ENCODE peak calls at places on chromosomes 2 and 18, in five cellular contexts. G is IMR-90, P is Peyer's patch, Z is gastrocnemius medialis, R is SJCRH30. Q is an unnamed sample.
A peak's percentile ranks its signal among the peaks of the same experiment; 100 is the strongest.

GRCh38 chr2:7098816-7099215 is 181.6 kb downstream of the RNF144A start:
- DNase-seq in G (no peak), P (no peak), Z (no peak), R (no peak), Q (no peak)

GRCh38 chr2:146523218-146523617 is 1321.6 kb upstream of the ACVR2A start:
- DNase-seq in G (peak; percentile 9), P (no peak), Z (no peak), R (no peak), Q (no peak)

GRCh38 chr2:197908940-197909339 is 104.5 kb downstream of the PLCL1 start:
- DNase-seq in G (peak; percentile 92), P (no peak), Z (no peak), R (no peak), Q (no peak)

GRCh38 chr18:26657618-26658581 is 109.5 kb upstream of the KCTD1 start:
- DNase-seq in G (no peak), P (no peak), Z (no peak), R (no peak), Q (no peak)

GRCh38 chr2:189247276-189247675 is 67.7 kb upstream of the COL5A2 start:
- DNase-seq in G (no peak), P (no peak), Z (no peak), R (no peak), Q (no peak)

GRCh38 chr2:126889071-126889470 is 9.6 kb upstream of the TEX51 start:
- DNase-seq in G (no peak), P (peak; percentile 28), Z (no peak), R (no peak), Q (no peak)

GRCh38 chr2:38933653-38934052 is 44.0 kb downstream of the ARHGEF33 start:
- DNase-seq in G (peak; percentile 86), P (no peak), Z (no peak), R (no peak), Q (no peak)

GRCh38 chr2:98334439-98335078 is 11.7 kb upstream of the CNGA3 start:
- DNase-seq in G (peak; percentile 91), P (no peak), Z (no peak), R (no peak), Q (no peak)

GRCh38 chr2:9288233-9288632 is 81.6 kb downstream of the ASAP2 start:
- DNase-seq in G (peak; percentile 93), P (no peak), Z (no peak), R (peak; percentile 70), Q (no peak)

GRCh38 chr2:18435425-18436037 is 124.9 kb downstream of the RDH14 start:
- DNase-seq in G (peak; percentile 79), P (no peak), Z (no peak), R (peak; percentile 38), Q (no peak)

GRCh38 chr2:151363709-151364108 is 6.3 kb downstream of the TNFAIP6 start:
- DNase-seq in G (no peak), P (no peak), Z (peak; percentile 47), R (peak; percentile 4), Q (no peak)

GRCh38 chr2:161250864-161251436 is 57.3 kb upstream of the PSMD14 start:
- DNase-seq in G (peak; percentile 37), P (peak; percentile 53), Z (no peak), R (peak; percentile 27), Q (no peak)

GRCh38 chr2:209536363-209536762 is 112.5 kb downstream of the MAP2 start:
- DNase-seq in G (no peak), P (no peak), Z (no peak), R (no peak), Q (no peak)

GRCh38 chr2:29259221-29259620 is 144.0 kb downstream of the CLIP4 start:
- DNase-seq in G (peak; percentile 58), P (no peak), Z (no peak), R (no peak), Q (no peak)

GRCh38 chr2:186422226-186422625 is 63.8 kb upstream of the ZC3H15 start:
- DNase-seq in G (peak; percentile 96), P (no peak), Z (peak; percentile 85), R (no peak), Q (peak; percentile 59)

GRCh38 chr18:6069539-6069938 is 174.2 kb upstream of the TMEM200C start:
- DNase-seq in G (peak; percentile 4), P (no peak), Z (no peak), R (no peak), Q (no peak)

GRCh38 chr2:199467462-199467822 is 9.7 kb upstream of the SATB2 start:
- DNase-seq in G (no peak), P (no peak), Z (no peak), R (no peak), Q (no peak)

GRCh38 chr2:88622307-88622706 is 5.0 kb downstream of the EIF2AK3 start:
- DNase-seq in G (no peak), P (no peak), Z (no peak), R (no peak), Q (no peak)

GRCh38 chr2:60992985-60993392 is 24.5 kb upstream of the PEX13 start:
- DNase-seq in G (no peak), P (peak; percentile 73), Z (no peak), R (no peak), Q (no peak)

GRCh38 chr2:171149539-171149938 is 11.2 kb downstream of the TLK1 start:
- DNase-seq in G (no peak), P (no peak), Z (no peak), R (no peak), Q (no peak)

GRCh38 chr2:84870306-84870705 is 10.6 kb downstream of the TRABD2A start:
- DNase-seq in G (no peak), P (peak; percentile 58), Z (no peak), R (no peak), Q (no peak)

GRCh38 chr18:80197490-80197889 is 49.8 kb downstream of the PARD6G start:
- DNase-seq in G (peak; percentile 14), P (no peak), Z (no peak), R (no peak), Q (no peak)

GRCh38 chr2:146128216-146128615 is 1608.3 kb upstream of the ZEB2 start:
- DNase-seq in G (no peak), P (no peak), Z (no peak), R (no peak), Q (no peak)

GRCh38 chr2:100957971-100958653 is 44.0 kb upstream of the RPL31 start:
- DNase-seq in G (peak; percentile 84), P (no peak), Z (peak; percentile 79), R (no peak), Q (no peak)

GRCh38 chr18:45384137-45384998 is 230.9 kb upstream of the SLC14A2 start:
- DNase-seq in G (peak; percentile 35), P (peak; percentile 85), Z (peak; percentile 51), R (peak; percentile 61), Q (peak; percentile 62)

GRCh38 chr18:8830067-8831060 is 125.0 kb downstream of the MTCL1 start:
- DNase-seq in G (no peak), P (no peak), Z (no peak), R (no peak), Q (no peak)

GRCh38 chr2:46073540-46074018 is 223.6 kb upstream of the EPAS1 start:
- DNase-seq in G (peak; percentile 97), P (no peak), Z (no peak), R (peak; percentile 90), Q (no peak)

GRCh38 chr18:31931163-31931885 is 11.6 kb downstream of the TRAPPC8 start:
- DNase-seq in G (peak; percentile 26), P (no peak), Z (no peak), R (peak; percentile 9), Q (no peak)

GRCh38 chr2:221085376-221085900 is 486.7 kb downstream of the EPHA4 start:
- DNase-seq in G (peak; percentile 43), P (no peak), Z (no peak), R (no peak), Q (no peak)

GRCh38 chr2:188645982-188646381 is 328.2 kb upstream of the COL3A1 start:
- DNase-seq in G (peak; percentile 83), P (no peak), Z (no peak), R (peak; percentile 12), Q (no peak)

GRCh38 chr2:14632133-14632936 is at the start of gene LRATD1:
- DNase-seq in G (peak; percentile 55), P (peak; percentile 94), Z (peak; percentile 53), R (no peak), Q (peak; percentile 86)

GRCh38 chr2:159755788-159756187 is 42.2 kb downstream of the CD302 start:
- DNase-seq in G (peak; percentile 47), P (no peak), Z (no peak), R (no peak), Q (no peak)

GRCh38 chr2:200795044-200795443 is 16.7 kb upstream of the BZW1 start:
- DNase-seq in G (no peak), P (no peak), Z (peak; percentile 64), R (no peak), Q (no peak)

GRCh38 chr18:61039251-61039650 is 294.0 kb upstream of the CDH20 start:
- DNase-seq in G (no peak), P (no peak), Z (no peak), R (no peak), Q (no peak)

GRCh38 chr18:61031626-61032025 is 301.6 kb upstream of the CDH20 start:
- DNase-seq in G (no peak), P (no peak), Z (no peak), R (no peak), Q (no peak)

GRCh38 chr18:61034581-61034980 is 298.6 kb upstream of the CDH20 start:
- DNase-seq in G (no peak), P (no peak), Z (no peak), R (peak; percentile 69), Q (no peak)
- H3K4me1 ChIP-seq in G (no peaks in the 10 kb centered on the region), P (no peaks in the 10 kb centered on the region), Z (no peaks in the 10 kb centered on the region), R (no peaks in the 10 kb centered on the region), Q (no peaks in the 10 kb centered on the region)

GRCh38 chr2:234834228-234834923 is 117.4 kb upstream of the SH3BP4 start:
- DNase-seq in G (no peak), P (no peak), Z (no peak), R (no peak), Q (no peak)
- H3K27ac ChIP-seq in G (no peak overlapping the region), P (no peak overlapping the region), Z (no peak overlapping the region), R (no peak overlapping the region), Q (no peak overlapping the region)

DNA sequence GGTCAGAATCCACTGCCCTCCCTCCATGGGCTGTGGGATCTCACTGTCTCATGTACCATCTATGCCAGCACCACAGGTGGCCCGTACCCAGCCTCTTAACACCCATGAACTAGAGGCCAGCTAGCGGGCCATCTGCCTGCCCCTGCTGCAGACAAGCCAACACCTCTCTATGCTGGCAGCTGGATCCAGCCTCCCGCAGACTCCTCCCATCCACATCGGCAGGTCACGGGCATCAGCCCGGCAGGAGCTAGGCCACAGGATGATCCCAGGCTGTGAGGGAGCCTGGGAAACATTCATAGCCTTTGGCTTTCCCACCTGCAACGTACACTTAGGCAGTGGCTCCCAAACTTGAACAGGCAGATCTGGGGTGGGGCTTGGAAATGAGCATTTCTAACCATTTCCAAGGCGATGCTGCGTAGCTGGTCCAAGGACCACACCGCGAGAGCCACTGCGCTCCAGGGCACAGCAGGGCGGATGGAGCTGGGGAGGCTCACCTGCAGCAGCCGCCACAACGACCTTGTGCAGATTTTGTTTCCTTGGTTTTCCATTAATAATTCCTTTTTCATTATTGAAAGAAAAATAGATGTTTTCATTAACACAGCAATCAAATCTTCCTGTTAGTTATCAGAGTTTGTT is 114.7 kb downstream of the KCNF1 start:
- DNase-seq in G (no peak), P (no peak), Z (no peak), R (no peak), Q (no peak)
- H3K4me1 ChIP-seq in G (peaks cover 2% of the 10 kb centered on the region), P (no peaks in the 10 kb centered on the region), Z (no peaks in the 10 kb centered on the region), R (no peaks in the 10 kb centered on the region), Q (no peaks in the 10 kb centered on the region)

DNA sequence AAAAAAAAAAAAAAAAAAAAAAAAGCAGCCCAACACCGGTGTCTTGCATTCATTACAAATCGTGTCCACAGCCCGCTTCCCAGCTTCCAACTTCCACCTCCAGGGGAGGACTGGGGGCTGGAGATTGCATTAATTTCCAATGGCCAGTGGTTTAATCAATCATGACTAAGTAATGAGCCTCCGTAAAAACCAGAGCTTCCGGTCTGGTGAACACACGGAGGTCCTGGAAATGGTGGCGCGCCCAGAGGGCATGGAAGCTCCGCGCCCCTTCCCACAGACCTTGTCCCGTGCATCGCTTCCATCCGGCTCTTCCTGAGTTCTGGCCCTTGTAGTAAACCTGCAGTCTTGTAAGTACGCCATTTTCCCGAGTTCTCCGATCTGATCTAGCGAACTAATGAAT is 43.6 kb downstream of the EEF1B2 start:
- DNase-seq in G (no peak), P (no peak), Z (no peak), R (no peak), Q (no peak)
- H3K27ac ChIP-seq in G (no peak overlapping the region), P (no peak overlapping the region), Z (no peak overlapping the region), R (no peak overlapping the region), Q (no peak overlapping the region)